ENCODE peak calls at places on chromosome 17, in four cellular contexts. L is SK-N-SH, J is Panc1, N is GM12878. B is an unnamed sample.

GRCh38 chr17:68290268-68290954 is 516 bp downstream of the SLC16A6 start:
- DNase-seq in L (peak), J (no peak), N (no peak), B (peak)

GRCh38 chr17:16040710-16041251 is 41.2 kb downstream of the TTC19 start:
- DNase-seq in L (no peak), J (no peak), N (no peak), B (no peak)

GRCh38 chr17:69764137-69764536 is 310.9 kb upstream of the KCNJ16 start:
- DNase-seq in L (no peak), J (no peak), N (no peak), B (no peak)

GRCh38 chr17:29138184-29138955 is 41.8 kb downstream of the MYO18A start:
- DNase-seq in L (no peak), J (no peak), N (no peak), B (no peak)

GRCh38 chr17:79000396-79001189 is 9.0 kb downstream of the CANT1 start:
- DNase-seq in L (peak), J (no peak), N (no peak), B (no peak)

GRCh38 chr17:48692049-48692448 is 30.3 kb downstream of the PRAC1 start:
- DNase-seq in L (no peak), J (no peak), N (no peak), B (no peak)

GRCh38 chr17:19002805-19003542 is 1.6 kb downstream of the FAM83G start:
- DNase-seq in L (no peak), J (no peak), N (no peak), B (no peak)

GRCh38 chr17:40482722-40483121 is 18.7 kb downstream of the TNS4 start:
- DNase-seq in L (no peak), J (no peak), N (no peak), B (no peak)

GRCh38 chr17:68738044-68738443 is 136.9 kb upstream of the FAM20A start:
- DNase-seq in L (no peak), J (no peak), N (no peak), B (no peak)

GRCh38 chr17:80937501-80938356 is 53.9 kb upstream of the CHMP6 start:
- DNase-seq in L (no peak), J (no peak), N (no peak), B (no peak)

GRCh38 chr17:65472602-65473001 is 88.8 kb downstream of the AXIN2 start:
- DNase-seq in L (no peak), J (no peak), N (no peak), B (no peak)

GRCh38 chr17:69997332-69997731 is 77.7 kb upstream of the KCNJ16 start:
- DNase-seq in L (no peak), J (no peak), N (no peak), B (no peak)

GRCh38 chr17:82925336-82925735 is 85.5 kb upstream of the ZNF750 start:
- DNase-seq in L (no peak), J (no peak), N (no peak), B (no peak)

GRCh38 chr17:2835791-2836190 is 39.6 kb downstream of the RAP1GAP2 start:
- DNase-seq in L (no peak), J (no peak), N (no peak), B (no peak)

GRCh38 chr17:39674179-39674578 is 5.9 kb downstream of the PNMT start:
- DNase-seq in L (no peak), J (no peak), N (no peak), B (no peak)

GRCh38 chr17:16117149-16117548 is 98.2 kb downstream of the NCOR1 start:
- DNase-seq in L (no peak), J (no peak), N (no peak), B (no peak)

GRCh38 chr17:21098934-21099687 is 27.7 kb upstream of the DHRS7B start:
- DNase-seq in L (peak), J (peak), N (peak), B (peak)

GRCh38 chr17:81040791-81041337 is 5.9 kb downstream of the BAIAP2 start:
- DNase-seq in L (peak), J (no peak), N (no peak), B (peak)

GRCh38 chr17:82998637-82999036 is 80.8 kb upstream of the METRNL start:
- DNase-seq in L (no peak), J (no peak), N (no peak), B (no peak)

GRCh38 chr17:38550661-38551060 is 55.1 kb downstream of the SRCIN1 start:
- DNase-seq in L (no peak), J (no peak), N (no peak), B (no peak)

GRCh38 chr17:14119546-14119945 is 50.2 kb downstream of the COX10 start:
- DNase-seq in L (no peak), J (no peak), N (no peak), B (no peak)

GRCh38 chr17:29412780-29413565 is 22.8 kb downstream of the TAOK1 start:
- DNase-seq in L (no peak), J (no peak), N (no peak), B (no peak)

GRCh38 chr17:63954402-63955063 is 18.2 kb downstream of the SCN4A start:
- DNase-seq in L (peak), J (no peak), N (no peak), B (no peak)

GRCh38 chr17:82831041-82831817 is 8.6 kb downstream of the ZNF750 start:
- DNase-seq in L (no peak), J (no peak), N (no peak), B (no peak)

GRCh38 chr17:40355123-40355803 is 9.3 kb downstream of the GJD3 start:
- DNase-seq in L (peak), J (no peak), N (no peak), B (peak)

GRCh38 chr17:21381076-21381706 is 5.0 kb downstream of the KCNJ12 start:
- DNase-seq in L (no peak), J (no peak), N (no peak), B (no peak)

GRCh38 chr17:4735825-4736651 is 3.6 kb upstream of the ZMYND15 start:
- DNase-seq in L (no peak), J (no peak), N (no peak), B (no peak)

GRCh38 chr17:81387235-81388060 is 7.8 kb upstream of the BAHCC1 start:
- DNase-seq in L (peak), J (no peak), N (no peak), B (peak)

GRCh38 chr17:21194688-21195087 is 19.3 kb downstream of the TMEM11 start:
- DNase-seq in L (peak), J (no peak), N (no peak), B (no peak)

GRCh38 chr17:21213005-21213404 is 956 bp downstream of the TMEM11 start:
- DNase-seq in L (no peak), J (no peak), N (no peak), B (no peak)

GRCh38 chr17:17108681-17109049 is 66.4 kb downstream of the MPRIP start:
- DNase-seq in L (peak), J (no peak), N (no peak), B (peak)

GRCh38 chr17:81000089-81000630 is 8.5 kb downstream of the CHMP6 start:
- DNase-seq in L (no peak), J (no peak), N (no peak), B (no peak)

GRCh38 chr17:33038740-33039139 is 47.1 kb downstream of the SPACA3 start:
- DNase-seq in L (peak), J (no peak), N (no peak), B (peak)

DNA sequence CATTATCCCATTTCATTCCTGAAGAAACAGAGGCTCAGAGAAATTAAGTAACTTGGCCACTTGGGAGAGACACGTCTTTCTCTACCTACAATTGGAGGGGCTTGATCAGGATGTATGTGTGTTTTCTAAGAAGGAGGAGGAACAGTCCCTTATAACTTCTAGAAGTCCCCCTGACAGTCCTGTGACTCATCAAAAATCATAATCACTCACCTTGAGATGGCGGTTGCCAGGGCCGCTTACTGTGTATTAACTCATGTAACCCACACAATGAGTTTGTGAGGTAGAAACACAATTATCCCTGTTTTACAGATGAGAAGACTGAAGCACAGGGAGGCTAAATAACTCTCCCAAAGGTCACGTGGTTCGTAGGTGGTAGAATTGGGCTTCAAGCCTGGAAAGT is 56.8 kb upstream of the LHX1 start:
- DNase-seq in L (no peak), J (no peak), N (no peak), B (no peak)
- TF ChIP-seq POLR2AphosphoS5 in L (no peak), J (no peak), N (no peak), B (no peak)

GRCh38 chr17:75227729-75228128 is 22.2 kb downstream of the NUP85 start:
- DNase-seq in L (no peak), J (no peak), N (no peak), B (no peak)
- TF ChIP-seq POLR2AphosphoS5 in L (no peak), J (no peak), N (no peak), B (no peak)

GRCh38 chr17:7178973-7179316 is 225 bp downstream of the ASGR1 start:
- DNase-seq in L (no peak), J (no peak), N (no peak), B (no peak)

GRCh38 chr17:7176870-7177209 is 2.3 kb downstream of the ASGR1 start:
- DNase-seq in L (peak), J (no peak), N (no peak), B (peak)

GRCh38 chr17:7176107-7176851 is 2.9 kb downstream of the ASGR1 start:
- DNase-seq in L (no peak), J (no peak), N (no peak), B (no peak)

GRCh38 chr17:7177954-7178477 is 1.2 kb downstream of the ASGR1 start:
- DNase-seq in L (peak), J (no peak), N (no peak), B (peak)

GRCh38 chr17:7177210-7177953 is 1.8 kb downstream of the ASGR1 start:
- DNase-seq in L (peak), J (peak), N (no peak), B (peak)
- TF ChIP-seq POLR2AphosphoS5 in L (no peak), J (no peak), N (no peak), B (no peak)

GRCh38 chr17:76034433-76035185 is 7.5 kb upstream of the EVPL start:
- DNase-seq in L (no peak), J (no peak), N (no peak), B (no peak)
- TF ChIP-seq POLR2AphosphoS5 in L (no peak), J (no peak), N (no peak), B (no peak)

GRCh38 chr17:73357981-73358380 is 46.2 kb upstream of the CDC42EP4 start:
- DNase-seq in L (no peak), J (no peak), N (no peak), B (no peak)

GRCh38 chr17:73356561-73357170 is 44.9 kb upstream of the CDC42EP4 start:
- DNase-seq in L (peak), J (no peak), N (no peak), B (no peak)

GRCh38 chr17:73358668-73359067 is 46.9 kb upstream of the CDC42EP4 start:
- DNase-seq in L (no peak), J (no peak), N (no peak), B (no peak)

GRCh38 chr17:73359255-73359816 is 47.5 kb upstream of the CDC42EP4 start:
- DNase-seq in L (no peak), J (no peak), N (no peak), B (no peak)

DNA sequence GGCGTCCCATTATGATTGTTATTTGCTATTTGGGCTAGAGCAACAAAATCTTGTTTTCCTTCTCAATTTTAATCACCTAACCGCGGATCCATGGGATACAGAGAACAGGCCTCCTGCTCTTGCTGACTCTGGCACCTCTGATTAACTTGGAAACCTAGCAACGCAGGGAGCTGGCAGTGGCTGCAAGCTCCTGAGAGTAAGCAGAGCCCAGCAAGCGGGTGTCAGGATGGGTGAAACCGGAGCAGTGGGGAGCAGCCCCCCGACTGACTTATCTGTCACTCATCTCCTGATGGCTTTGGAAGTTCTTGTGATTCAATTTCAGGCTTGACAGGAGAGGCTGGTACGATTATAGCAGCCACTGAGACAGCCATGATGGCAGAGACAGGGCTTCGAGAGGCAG is 45.5 kb upstream of the CDC42EP4 start:
- DNase-seq in L (peak), J (no peak), N (no peak), B (no peak)
- TF ChIP-seq POLR2AphosphoS5 in L (peak), J (no peak), N (no peak), B (no peak)

GRCh38 chr17:978110-979093 is 1.2 kb downstream of the NXN start:
- DNase-seq in L (peak), J (no peak), N (no peak), B (no peak)

GRCh38 chr17:979539-980405 is at the start of gene NXN:
- DNase-seq in L (peak), J (no peak), N (no peak), B (peak)

GRCh38 chr17:980406-981291 is 1.1 kb upstream of the NXN start:
- DNase-seq in L (peak), J (peak), N (peak), B (peak)

GRCh38 chr17:979211-979538 is 401 bp downstream of the NXN start:
- DNase-seq in L (no peak), J (no peak), N (no peak), B (no peak)

GRCh38 chr17:981292-981658 is 1.7 kb upstream of the NXN start:
- DNase-seq in L (no peak), J (no peak), N (no peak), B (no peak)
- TF ChIP-seq POLR2AphosphoS5 in L (no peak), J (no peak), N (no peak), B (no peak)

DNA sequence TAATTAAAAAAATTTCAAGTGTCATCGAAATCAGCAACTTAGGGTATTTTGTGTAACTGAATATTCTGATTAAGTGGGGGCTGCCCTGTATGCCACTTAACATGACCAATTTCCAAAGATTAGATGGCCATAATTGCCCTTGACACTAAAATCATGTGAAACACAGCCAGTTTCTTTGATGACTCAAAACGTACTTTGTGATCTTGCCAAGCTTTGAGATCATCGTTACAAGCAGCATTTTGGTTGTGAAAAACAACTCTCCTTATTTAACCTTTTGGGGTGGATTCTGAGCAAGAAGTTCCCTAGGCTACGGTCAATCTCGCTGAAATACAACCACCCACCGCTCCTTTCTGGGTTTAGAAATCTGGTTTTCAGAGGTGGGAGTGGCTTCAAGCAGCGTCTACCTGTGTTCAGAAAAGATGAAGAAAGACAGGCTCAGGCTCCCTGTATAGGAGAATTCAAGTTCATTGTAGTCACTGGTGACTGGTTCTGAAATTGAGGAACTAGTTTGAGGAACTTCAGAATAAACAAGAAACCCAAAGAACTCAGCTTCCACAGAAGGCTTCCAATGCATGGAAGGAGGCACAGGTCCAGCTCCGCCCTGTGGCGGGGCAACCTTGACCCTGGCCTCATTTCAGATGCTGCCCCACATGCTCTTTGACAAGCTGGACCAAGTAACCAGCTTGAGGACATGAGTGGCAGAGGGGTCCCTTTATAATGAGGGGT is 9.4 kb downstream of the MAP3K14 start:
- DNase-seq in L (no peak), J (no peak), N (peak), B (no peak)
- TF ChIP-seq POLR2AphosphoS5 in L (peak), J (no peak), N (no peak), B (no peak)

GRCh38 chr17:77996256-77996655 is 37.8 kb downstream of the TNRC6C start:
- DNase-seq in L (no peak), J (no peak), N (no peak), B (no peak)

GRCh38 chr17:78000351-78000750 is 41.8 kb downstream of the TNRC6C start:
- DNase-seq in L (peak), J (no peak), N (no peak), B (no peak)

GRCh38 chr17:77990301-77990700 is 31.8 kb downstream of the TNRC6C start:
- DNase-seq in L (no peak), J (no peak), N (no peak), B (no peak)

GRCh38 chr17:77999413-78000173 is 41.1 kb downstream of the TNRC6C start:
- DNase-seq in L (no peak), J (no peak), N (no peak), B (no peak)

GRCh38 chr17:77995146-77995852 is 36.8 kb downstream of the TNRC6C start:
- DNase-seq in L (peak), J (no peak), N (no peak), B (no peak)
- TF ChIP-seq POLR2AphosphoS5 in L (no peak), J (no peak), N (no peak), B (no peak)

DNA sequence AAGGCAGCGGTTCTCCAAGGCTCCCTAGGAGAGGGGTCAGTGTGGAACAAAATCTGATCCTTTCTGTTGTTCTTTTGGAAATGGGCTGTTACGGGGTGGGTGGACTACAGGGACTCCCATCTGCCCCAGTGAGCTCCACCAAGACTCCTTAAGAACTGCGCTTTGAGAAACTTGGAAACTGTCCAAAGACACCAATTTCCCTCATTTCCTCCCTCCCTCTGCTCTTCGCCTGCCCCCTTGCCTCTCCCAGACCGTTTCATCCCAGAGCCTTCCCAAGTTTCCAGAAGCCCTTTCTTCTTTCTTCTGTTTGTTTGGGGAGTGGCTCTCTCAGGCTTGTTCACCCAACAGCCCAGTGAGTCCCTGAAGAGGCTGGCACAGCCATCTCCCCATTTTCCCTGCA is 205.3 kb downstream of the COPRS start:
- DNase-seq in L (no peak), J (no peak), N (no peak), B (no peak)
- TF ChIP-seq POLR2AphosphoS5 in L (no peak), J (no peak), N (no peak), B (no peak)

B was measured in GM23338.